ENCODE peak calls at places on chromosomes 6 and 20, in seven cellular contexts. K, R, H, U, W, Y and S are unnamed samples.

GRCh38 chr6:17418281-17419188 is 25.1 kb downstream of the CAP2 start:
- DNase-seq in U (no peak), K (peak), W (no peak), R (no peak), H (peak), Y (peak), S (no peak)

GRCh38 chr20:19947611-19948264 is 69.4 kb upstream of the NAA20 start:
- DNase-seq in U (no peak), R (no peak), K (peak), Y (no peak), H (no peak), W (peak), S (no peak)

GRCh38 chr6:136173519-136174507 is 76.3 kb downstream of the MTFR2 start:
- DNase-seq in R (no peak), H (no peak), Y (no peak), U (no peak), W (peak), K (no peak), S (no peak)

GRCh38 chr6:4971851-4972250 is 32.0 kb downstream of the RPP40 start:
- DNase-seq in R (no peak), H (no peak), W (no peak), K (no peak), U (no peak), Y (no peak), S (no peak)

GRCh38 chr6:14085176-14085787 is 32.3 kb upstream of the CD83 start:
- DNase-seq in R (no peak), Y (peak), W (no peak), H (no peak), U (no peak), K (no peak), S (no peak)

GRCh38 chr20:24842591-24843442 is 106.3 kb upstream of the CST7 start:
- DNase-seq in H (no peak), Y (no peak), R (no peak), K (no peak), U (no peak), W (no peak), S (peak)

GRCh38 chr6:41396335-41396734 is 60.9 kb downstream of the NCR2 start:
- DNase-seq in U (no peak), W (no peak), H (no peak), R (no peak), K (no peak), Y (no peak), S (no peak)

GRCh38 chr6:6820688-6821238 is 232.2 kb downstream of the LY86 start:
- DNase-seq in W (no peak), H (no peak), U (no peak), K (peak), R (no peak), Y (peak), S (no peak)

GRCh38 chr6:23173231-23173630 is 603.9 kb downstream of the HDGFL1 start:
- DNase-seq in R (no peak), Y (peak), W (no peak), H (no peak), U (no peak), K (peak), S (no peak)

GRCh38 chr6:10111975-10112374 is 302.9 kb downstream of the TFAP2A start:
- DNase-seq in W (no peak), H (no peak), U (no peak), R (no peak), K (no peak), Y (no peak), S (no peak)

GRCh38 chr6:30951907-30952469 is 11.2 kb downstream of the MUCL3 start:
- DNase-seq in K (no peak), W (no peak), Y (no peak), U (no peak), H (no peak), R (no peak), S (no peak)

GRCh38 chr6:89310929-89311328 is 4.2 kb downstream of the GABRR2 start:
- DNase-seq in Y (no peak), H (peak), U (no peak), R (no peak), W (no peak), K (peak), S (no peak)

GRCh38 chr6:166460473-166461437 is 78.0 kb upstream of the MPC1 start:
- DNase-seq in Y (peak), R (peak), H (no peak), W (no peak), U (no peak), K (no peak), S (no peak)

GRCh38 chr6:35415065-35415880 is 36.9 kb upstream of the FANCE start:
- DNase-seq in R (peak), Y (peak), U (peak), K (peak), H (peak), W (peak), S (no peak)

GRCh38 chr6:108781419-108782110 is 66.7 kb upstream of the ARMC2 start:
- DNase-seq in W (peak), R (no peak), Y (no peak), U (no peak), H (no peak), K (no peak), S (no peak)

GRCh38 chr20:50745634-50746137 is 14.3 kb downstream of the PARD6B start:
- DNase-seq in W (no peak), U (no peak), R (no peak), Y (no peak), K (peak), H (no peak), S (peak)
- TF ChIP-seq CTCF in W (no peak), U (no peak), R (no peak), Y (no peak), K (no peak), H (no peak), S (no peak)

GRCh38 chr6:36875250-36875633 is 639 bp upstream of the PPIL1 start:
- DNase-seq in W (no peak), Y (no peak), U (no peak), R (no peak), H (no peak), K (no peak), S (no peak)

GRCh38 chr6:36873115-36873514 is 1.5 kb downstream of the PPIL1 start:
- DNase-seq in R (no peak), Y (no peak), U (no peak), H (no peak), W (no peak), K (no peak), S (no peak)

GRCh38 chr6:36874443-36875249 is at the start of gene PPIL1:
- DNase-seq in U (peak), K (peak), W (peak), H (peak), Y (peak), R (peak), S (no peak)

GRCh38 chr6:36874016-36874442 is 574 bp downstream of the PPIL1 start:
- DNase-seq in H (no peak), K (peak), U (peak), Y (no peak), W (no peak), R (peak), S (no peak)

DNA sequence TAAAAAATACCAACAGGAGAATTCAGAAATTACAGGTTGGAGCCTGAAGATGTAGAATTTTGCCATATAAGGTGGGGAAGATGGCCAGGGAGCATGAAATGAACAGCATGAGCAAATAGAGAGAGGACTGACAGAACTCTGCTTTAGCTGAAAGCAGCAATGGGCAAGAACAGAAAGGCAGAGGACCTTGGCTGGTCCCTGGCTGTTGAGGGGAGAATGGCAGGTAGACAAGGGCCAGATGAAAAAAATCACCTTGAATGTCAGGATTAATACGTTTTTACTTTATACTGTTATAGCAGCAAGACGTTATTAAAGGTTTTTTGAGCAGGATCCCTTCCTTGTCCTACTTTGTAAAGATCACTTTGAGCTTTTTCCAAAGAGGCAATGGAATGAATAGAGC is 991 bp downstream of the PPIL1 start:
- DNase-seq in H (peak), W (no peak), Y (peak), R (no peak), K (peak), U (no peak), S (no peak)
- H3K27ac ChIP-seq in H (peak), W (peak), Y (no peak), R (no peak), K (peak), U (no peak), S (no peak)

GRCh38 chr6:85752602-85753001 is 109.9 kb upstream of the SYNCRIP start:
- DNase-seq in W (no peak), H (no peak), R (no peak), U (no peak), Y (no peak), K (no peak), S (no peak)

GRCh38 chr6:85751374-85752055 is 108.8 kb upstream of the SYNCRIP start:
- DNase-seq in R (no peak), H (no peak), Y (no peak), K (peak), U (no peak), W (no peak), S (no peak)

GRCh38 chr6:85754894-85755293 is 112.2 kb upstream of the SYNCRIP start:
- DNase-seq in W (no peak), Y (no peak), H (no peak), R (no peak), K (no peak), U (no peak), S (no peak)

DNA sequence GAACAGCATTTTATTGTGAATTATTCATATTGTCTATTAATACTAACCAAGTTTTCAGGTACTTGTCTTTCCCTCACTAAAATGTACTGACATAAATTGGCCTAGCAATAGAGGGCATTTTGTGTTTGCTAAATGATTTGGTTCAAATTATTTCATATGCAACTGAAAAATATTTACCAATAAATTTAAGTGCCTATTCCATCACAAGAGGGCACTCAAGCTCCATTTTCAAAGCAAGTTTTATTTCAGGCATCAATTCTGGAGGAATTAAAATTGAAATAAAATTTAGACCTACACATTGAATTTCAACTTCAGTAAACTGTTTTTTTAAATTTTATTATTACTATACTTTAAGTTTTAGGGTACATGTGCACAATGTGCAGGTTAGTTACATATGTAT is 114.3 kb upstream of the SYNCRIP start:
- DNase-seq in K (peak), W (peak), H (no peak), U (no peak), R (no peak), Y (no peak), S (no peak)
- TF ChIP-seq CTCF in K (peak), W (peak), H (no peak), U (peak), R (peak), Y (peak), S (no peak)

DNA sequence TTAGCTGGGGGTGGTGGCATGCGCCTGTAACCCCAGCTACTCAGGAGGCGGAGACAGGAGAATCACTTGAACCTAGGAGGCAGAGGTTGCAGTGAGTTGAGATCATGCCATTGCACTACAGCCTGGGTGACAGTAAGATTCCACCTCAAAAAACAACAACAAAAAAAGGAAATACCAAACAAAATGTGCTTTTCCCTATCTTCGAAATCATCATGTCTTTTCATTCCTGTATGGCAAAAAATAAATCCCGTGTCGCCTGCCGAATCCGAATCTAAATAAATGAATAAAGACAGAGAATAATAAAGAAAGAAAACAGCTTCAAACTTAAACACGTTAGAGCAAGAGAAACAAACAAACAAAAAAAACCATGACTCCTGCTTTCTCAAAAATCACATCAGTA is 11.8 kb downstream of the B4GALT5 start:
- DNase-seq in U (no peak), Y (no peak), W (no peak), H (no peak), K (no peak), R (no peak), S (no peak)
- H3K27ac ChIP-seq in U (peak), Y (no peak), W (no peak), H (no peak), K (peak), R (no peak), S (no peak)

GRCh38 chr6:24909281-24910216 is 26.2 kb downstream of the RIPOR2 start:
- DNase-seq in H (no peak), W (no peak), K (no peak), U (no peak), Y (no peak), R (no peak), S (no peak)

GRCh38 chr6:24911983-24912382 is 23.8 kb downstream of the RIPOR2 start:
- DNase-seq in R (no peak), Y (no peak), H (no peak), W (no peak), U (no peak), K (no peak), S (no peak)

GRCh38 chr6:24910850-24911712 is 24.7 kb downstream of the RIPOR2 start:
- DNase-seq in W (peak), R (peak), K (peak), Y (no peak), H (peak), U (peak), S (no peak)

GRCh38 chr6:24908555-24908954 is 27.2 kb downstream of the RIPOR2 start:
- DNase-seq in R (no peak), H (no peak), Y (no peak), K (peak), U (no peak), W (no peak), S (no peak)

DNA sequence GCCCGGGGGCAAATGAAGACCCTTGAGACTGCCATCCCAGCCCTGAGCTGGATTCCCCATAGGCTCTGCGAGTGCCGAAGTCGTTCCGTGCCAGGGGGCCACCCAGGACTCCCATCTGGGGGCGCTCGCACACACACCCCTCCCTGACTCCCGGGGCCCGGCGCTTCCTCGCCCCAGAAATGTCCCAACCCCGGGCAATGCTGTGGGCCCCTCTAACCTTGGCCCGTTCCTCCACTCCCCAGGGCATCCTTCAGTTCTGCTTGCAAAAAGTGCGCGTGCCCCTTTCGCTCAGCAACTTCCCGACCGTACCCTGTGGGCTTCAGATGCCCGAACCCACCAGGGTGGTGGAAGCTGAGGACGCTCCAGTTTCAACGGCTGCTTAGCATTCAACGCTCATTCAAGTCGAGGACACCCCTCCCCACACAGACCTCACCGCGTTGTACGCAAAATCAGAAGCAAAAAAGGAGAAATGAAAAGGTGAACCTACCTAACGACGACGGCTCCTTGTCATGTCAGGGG is 25.4 kb downstream of the RIPOR2 start:
- DNase-seq in H (no peak), U (no peak), R (peak), W (no peak), Y (no peak), K (no peak), S (no peak)
- TF ChIP-seq CTCF in H (no peak), U (peak), R (no peak), W (peak), Y (no peak), K (peak), S (no peak)